ENCODE peak calls at places on chromosomes 6 and 20, in four cellular contexts. W is hepatocyte, Z is mesendoderm, H is trophoblast cell. N is an unnamed sample.

GRCh38 chr6:78598966-78599365 is 268.4 kb upstream of the IRAK1BP1 start:
- DNase-seq in W (no peak), Z (peak; percentile 59), H (peak; percentile 3), N (peak; percentile 71)

GRCh38 chr6:130394238-130394637 is 28.4 kb downstream of the TMEM200A start:
- DNase-seq in W (no peak), Z (no peak), H (no peak), N (no peak)

GRCh38 chr6:108797951-108798671 is 50.1 kb upstream of the ARMC2 start:
- DNase-seq in W (no peak), Z (no peak), H (peak; percentile 94), N (no peak)

GRCh38 chr20:33211817-33212424 is 5.2 kb upstream of the BPIFA3 start:
- DNase-seq in W (peak; percentile 88), Z (peak; percentile 91), H (peak; percentile 63), N (no peak)

GRCh38 chr6:42028234-42029061 is 21.9 kb upstream of the TAF8 start:
- DNase-seq in W (peak; percentile 67), Z (peak; percentile 97), H (peak; percentile 42), N (peak; percentile 93)

GRCh38 chr20:34750484-34750883 is 46.3 kb downstream of the TP53INP2 start:
- DNase-seq in W (no peak), Z (no peak), H (no peak), N (no peak)

GRCh38 chr6:26366504-26366903 is 1.5 kb downstream of the BTN3A2 start:
- DNase-seq in W (no peak), Z (no peak), H (no peak), N (no peak)

GRCh38 chr6:32397252-32397920 is 9.6 kb downstream of the BTNL2 start:
- DNase-seq in W (no peak), Z (no peak), H (no peak), N (no peak)

GRCh38 chr6:76347539-76347938 is 275.1 kb upstream of the IMPG1 start:
- DNase-seq in W (peak; percentile 5), Z (no peak), H (no peak), N (peak; percentile 35)

GRCh38 chr6:42140051-42140450 is 2.4 kb downstream of the C6orf132 start:
- DNase-seq in W (peak; percentile 74), Z (no peak), H (no peak), N (peak; percentile 97)

GRCh38 chr6:26311012-26311384 is 54.0 kb upstream of the BTN3A2 start:
- DNase-seq in W (no peak), Z (peak; percentile 76), H (no peak), N (no peak)

GRCh38 chr6:5746392-5747140 is 260.2 kb downstream of the NRN1 start:
- DNase-seq in W (no peak), Z (peak; percentile 75), H (no peak), N (no peak)

GRCh38 chr6:62530985-62531384 is 245.0 kb upstream of the KHDRBS2 start:
- DNase-seq in W (no peak), Z (no peak), H (no peak), N (no peak)

GRCh38 chr6:82385961-82386360 is 22.3 kb downstream of the TPBG start:
- DNase-seq in W (peak; percentile 18), Z (no peak), H (peak; percentile 54), N (no peak)

GRCh38 chr6:38164671-38165108 is 345.2 kb downstream of the ZFAND3 start:
- DNase-seq in W (no peak), Z (no peak), H (no peak), N (no peak)
- H3K4me2 ChIP-seq in W (no peak overlapping the region), Z (no peak overlapping the region), H (no peak overlapping the region), N (peak overlapping the region; percentile 62)

GRCh38 chr6:126437225-126437624 is 97.3 kb downstream of the CENPW start:
- DNase-seq in W (no peak), Z (no peak), H (no peak), N (no peak)

GRCh38 chr6:126444874-126445273 is 105.0 kb downstream of the CENPW start:
- DNase-seq in W (no peak), Z (peak; percentile 17), H (no peak), N (no peak)

GRCh38 chr6:126440923-126441322 is 101.0 kb downstream of the CENPW start:
- DNase-seq in W (no peak), Z (peak; percentile 7), H (no peak), N (no peak)

GRCh38 chr6:126439040-126439439 is 99.1 kb downstream of the CENPW start:
- DNase-seq in W (no peak), Z (no peak), H (no peak), N (no peak)
- H3K4me2 ChIP-seq in W (no peak overlapping the region), Z (no peak overlapping the region), H (no peak overlapping the region), N (no peak overlapping the region)

GRCh38 chr6:169999367-169999766 is 247.9 kb downstream of the ERMARD start:
- DNase-seq in W (no peak), Z (no peak), H (no peak), N (no peak)

GRCh38 chr6:169996652-169997051 is 245.2 kb downstream of the ERMARD start:
- DNase-seq in W (no peak), Z (peak; percentile 11), H (no peak), N (no peak)

GRCh38 chr6:169998457-169998856 is 247.0 kb downstream of the ERMARD start:
- DNase-seq in W (no peak), Z (no peak), H (no peak), N (peak; percentile 71)

GRCh38 chr6:169997930-169998218 is 246.5 kb downstream of the ERMARD start:
- DNase-seq in W (no peak), Z (peak; percentile 18), H (no peak), N (no peak)

GRCh38 chr6:169997187-169997929 is 245.9 kb downstream of the ERMARD start:
- DNase-seq in W (no peak), Z (no peak), H (no peak), N (peak; percentile 53)
- H3K4me2 ChIP-seq in W (no peak overlapping the region), Z (no peak overlapping the region), H (no peak overlapping the region), N (no peak overlapping the region)

GRCh38 chr6:112683926-112684325 is 336.8 kb downstream of the RFPL4B start:
- DNase-seq in W (no peak), Z (no peak), H (no peak), N (peak; percentile 44)
- H3K4me2 ChIP-seq in W (no peak overlapping the region), Z (no peak overlapping the region), H (no peak overlapping the region), N (peak overlapping the region; percentile 11)

N was measured in osteoblast.